ENCODE peak calls at places on chromosomes 16 and 17, in four cellular contexts. One of them, this sample, is unnamed. For H3K27me3, the result is how much of the 10 kb centered on the place peaks cover.

GRCh38 chr17:15334266-15334665 is 7.1 kb downstream of the TEKT3 start:
- DNase-seq in heart left ventricle: no peak
- DNase-seq in heart right ventricle: no peak
- DNase-seq in effector memory CD4-positive, alpha-beta T cell: no peak
- DNase-seq in this sample: no peak

GRCh38 chr17:2683912-2684311 is 27.7 kb downstream of the CLUH start:
- DNase-seq in heart left ventricle: no peak
- DNase-seq in heart right ventricle: no peak
- DNase-seq in effector memory CD4-positive, alpha-beta T cell: no peak
- DNase-seq in this sample: no peak

GRCh38 chr17:82602487-82602886 is 45.8 kb downstream of the WDR45B start:
- DNase-seq in heart left ventricle: no peak
- DNase-seq in heart right ventricle: no peak
- DNase-seq in effector memory CD4-positive, alpha-beta T cell: no peak
- DNase-seq in this sample: no peak

GRCh38 chr16:48334325-48334724 is 50.9 kb downstream of the SIAH1 start:
- DNase-seq in heart left ventricle: no peak
- DNase-seq in heart right ventricle: no peak
- DNase-seq in effector memory CD4-positive, alpha-beta T cell: no peak
- DNase-seq in this sample: no peak

GRCh38 chr17:538096-538973 is 176.3 kb downstream of the VPS53 start:
- DNase-seq in heart left ventricle: no peak
- DNase-seq in heart right ventricle: no peak
- DNase-seq in effector memory CD4-positive, alpha-beta T cell: no peak
- DNase-seq in this sample: no peak

GRCh38 chr17:81094744-81095607 is 60.0 kb downstream of the BAIAP2 start:
- DNase-seq in heart left ventricle: peak
- DNase-seq in heart right ventricle: no peak
- DNase-seq in effector memory CD4-positive, alpha-beta T cell: peak
- DNase-seq in this sample: peak

GRCh38 chr17:16486373-16487250 is 5.4 kb downstream of the LRRC75A start:
- DNase-seq in heart left ventricle: peak
- DNase-seq in heart right ventricle: peak
- DNase-seq in effector memory CD4-positive, alpha-beta T cell: no peak
- DNase-seq in this sample: peak

GRCh38 chr16:648071-648785 is 937 bp upstream of the WDR90 start:
- DNase-seq in heart left ventricle: no peak
- DNase-seq in heart right ventricle: no peak
- DNase-seq in effector memory CD4-positive, alpha-beta T cell: no peak
- DNase-seq in this sample: no peak

GRCh38 chr16:3242709-3243108 is 7.8 kb upstream of the ZNF200 start:
- DNase-seq in heart left ventricle: no peak
- DNase-seq in heart right ventricle: no peak
- DNase-seq in effector memory CD4-positive, alpha-beta T cell: no peak
- DNase-seq in this sample: no peak

GRCh38 chr17:74619077-74619673 is 4.4 kb downstream of the CD300E start:
- DNase-seq in heart left ventricle: no peak
- DNase-seq in heart right ventricle: no peak
- DNase-seq in effector memory CD4-positive, alpha-beta T cell: no peak
- DNase-seq in this sample: peak

GRCh38 chr16:58451263-58451662 is 48.7 kb upstream of the NDRG4 start:
- DNase-seq in heart left ventricle: peak
- DNase-seq in heart right ventricle: no peak
- DNase-seq in effector memory CD4-positive, alpha-beta T cell: no peak
- DNase-seq in this sample: no peak

GRCh38 chr16:85391175-85391707 is 221.9 kb upstream of the GSE1 start:
- DNase-seq in heart left ventricle: no peak
- DNase-seq in heart right ventricle: no peak
- DNase-seq in effector memory CD4-positive, alpha-beta T cell: no peak
- DNase-seq in this sample: peak

GRCh38 chr16:85392756-85393673 is 220.1 kb upstream of the GSE1 start:
- DNase-seq in heart left ventricle: no peak
- DNase-seq in heart right ventricle: peak
- DNase-seq in effector memory CD4-positive, alpha-beta T cell: no peak
- DNase-seq in this sample: peak

GRCh38 chr16:85391769-85392583 is 221.1 kb upstream of the GSE1 start:
- DNase-seq in heart left ventricle: no peak
- DNase-seq in heart right ventricle: peak
- DNase-seq in effector memory CD4-positive, alpha-beta T cell: no peak
- DNase-seq in this sample: no peak

GRCh38 chr16:85389679-85390470 is 223.2 kb upstream of the GSE1 start:
- DNase-seq in heart left ventricle: no peak
- DNase-seq in heart right ventricle: peak
- DNase-seq in effector memory CD4-positive, alpha-beta T cell: no peak
- DNase-seq in this sample: no peak

DNA sequence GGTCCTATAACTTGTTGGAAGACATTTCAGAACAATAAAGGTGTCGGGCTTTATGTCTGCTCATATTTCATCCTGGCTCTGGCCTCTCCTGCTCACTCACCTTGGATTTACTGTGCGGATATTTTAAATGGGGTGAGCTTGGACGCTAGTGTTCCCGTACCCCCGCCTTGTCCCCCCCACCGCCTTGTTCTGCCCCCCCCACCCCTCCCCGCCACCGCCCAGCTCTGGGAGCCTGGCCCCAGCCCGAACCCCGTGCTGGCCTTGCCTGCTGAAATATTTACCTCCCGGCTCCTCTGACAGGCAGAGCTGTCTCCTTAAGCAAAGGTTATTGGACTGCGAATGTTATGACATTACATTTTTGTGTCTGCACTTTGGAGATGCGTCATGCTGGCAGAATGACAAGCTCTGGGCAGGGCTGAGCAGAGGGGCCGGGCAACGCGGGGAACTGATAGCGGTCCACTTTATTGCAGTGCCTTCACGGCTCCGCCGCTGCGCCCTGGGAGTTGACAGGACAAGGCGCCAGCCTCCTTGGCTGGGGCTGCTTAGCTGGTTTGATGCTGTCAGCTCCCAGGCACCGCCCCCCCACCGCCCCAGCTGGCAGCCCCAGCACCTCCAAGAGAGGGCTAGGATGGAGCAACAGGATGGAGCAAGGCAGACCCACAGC is 222.5 kb upstream of the GSE1 start:
- DNase-seq in heart left ventricle: peak
- DNase-seq in heart right ventricle: peak
- DNase-seq in effector memory CD4-positive, alpha-beta T cell: no peak
- DNase-seq in this sample: peak
- H3K27me3 ChIP-seq in heart left ventricle: under half
- H3K27me3 ChIP-seq in heart right ventricle: under half
- H3K27me3 ChIP-seq in effector memory CD4-positive, alpha-beta T cell: under half
- H3K27me3 ChIP-seq in this sample: under half

GRCh38 chr17:51322390-51323029 is 62.2 kb downstream of the UTP18 start:
- DNase-seq in heart left ventricle: no peak
- DNase-seq in heart right ventricle: no peak
- DNase-seq in effector memory CD4-positive, alpha-beta T cell: no peak
- DNase-seq in this sample: no peak
- H3K27me3 ChIP-seq in heart left ventricle: under half
- H3K27me3 ChIP-seq in heart right ventricle: under half
- H3K27me3 ChIP-seq in effector memory CD4-positive, alpha-beta T cell: under half
- H3K27me3 ChIP-seq in this sample: under half

DNA sequence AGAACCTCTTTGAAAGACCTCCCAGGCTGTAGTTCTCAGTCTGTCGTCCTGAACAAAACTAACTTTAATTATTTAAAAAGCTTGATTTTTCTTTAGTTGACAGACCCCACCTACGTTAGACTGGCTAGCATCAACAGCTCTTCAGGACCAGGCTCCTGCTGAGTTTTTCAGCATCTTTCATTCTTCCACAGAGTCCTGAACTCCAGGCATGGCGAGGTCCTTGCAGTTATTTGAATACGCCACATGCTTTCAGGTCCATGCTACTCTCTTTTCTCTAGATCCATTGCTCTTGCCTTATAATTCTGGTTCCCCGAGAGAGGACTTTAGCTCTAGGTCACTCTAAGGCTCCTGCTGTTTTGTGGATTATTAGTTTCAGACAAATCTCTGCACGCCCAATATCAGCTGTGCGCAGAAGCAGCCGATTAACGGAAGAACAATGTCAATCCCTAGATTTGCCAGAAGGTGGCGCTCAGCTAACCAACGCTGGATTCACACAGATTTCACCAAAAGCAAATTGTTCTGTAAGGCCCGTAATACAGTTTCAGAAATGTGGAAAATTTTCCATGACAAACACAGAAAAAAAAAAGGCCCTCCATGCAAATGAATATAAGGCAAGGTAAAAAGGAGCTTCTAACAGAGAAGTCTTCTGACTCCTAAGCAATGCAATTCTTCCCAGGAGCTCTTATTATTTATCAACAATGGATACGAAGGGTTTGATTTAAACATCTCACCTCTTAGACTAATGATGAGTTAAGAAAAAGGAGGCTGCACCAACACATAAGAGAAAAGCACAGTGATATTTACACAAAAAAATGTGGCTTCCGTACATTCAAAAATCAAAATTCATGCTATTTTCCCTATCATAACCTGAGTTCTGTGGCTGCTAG is 33.5 kb upstream of the BCO1 start:
- DNase-seq in heart left ventricle: no peak
- DNase-seq in heart right ventricle: no peak
- DNase-seq in effector memory CD4-positive, alpha-beta T cell: no peak
- DNase-seq in this sample: no peak
- H3K27me3 ChIP-seq in heart left ventricle: under half
- H3K27me3 ChIP-seq in heart right ventricle: under half
- H3K27me3 ChIP-seq in effector memory CD4-positive, alpha-beta T cell: under half
- H3K27me3 ChIP-seq in this sample: under half

GRCh38 chr16:22164482-22164881 is 2.2 kb downstream of the SDR42E2 start:
- DNase-seq in heart left ventricle: no peak
- DNase-seq in heart right ventricle: no peak
- DNase-seq in effector memory CD4-positive, alpha-beta T cell: no peak
- DNase-seq in this sample: no peak

GRCh38 chr16:22162658-22163009 is 328 bp downstream of the SDR42E2 start:
- DNase-seq in heart left ventricle: no peak
- DNase-seq in heart right ventricle: no peak
- DNase-seq in effector memory CD4-positive, alpha-beta T cell: no peak
- DNase-seq in this sample: no peak

GRCh38 chr16:22163806-22164205 is 1.5 kb downstream of the SDR42E2 start:
- DNase-seq in heart left ventricle: no peak
- DNase-seq in heart right ventricle: no peak
- DNase-seq in effector memory CD4-positive, alpha-beta T cell: no peak
- DNase-seq in this sample: no peak

GRCh38 chr16:22161999-22162657 is at the start of gene SDR42E2:
- DNase-seq in heart left ventricle: no peak
- DNase-seq in heart right ventricle: no peak
- DNase-seq in effector memory CD4-positive, alpha-beta T cell: peak
- DNase-seq in this sample: no peak

GRCh38 chr16:22161401-22161800 is 905 bp upstream of the SDR42E2 start:
- DNase-seq in heart left ventricle: no peak
- DNase-seq in heart right ventricle: no peak
- DNase-seq in effector memory CD4-positive, alpha-beta T cell: no peak
- DNase-seq in this sample: no peak
- H3K27me3 ChIP-seq in heart left ventricle: under half
- H3K27me3 ChIP-seq in heart right ventricle: under half
- H3K27me3 ChIP-seq in effector memory CD4-positive, alpha-beta T cell: under half
- H3K27me3 ChIP-seq in this sample: under half

DNA sequence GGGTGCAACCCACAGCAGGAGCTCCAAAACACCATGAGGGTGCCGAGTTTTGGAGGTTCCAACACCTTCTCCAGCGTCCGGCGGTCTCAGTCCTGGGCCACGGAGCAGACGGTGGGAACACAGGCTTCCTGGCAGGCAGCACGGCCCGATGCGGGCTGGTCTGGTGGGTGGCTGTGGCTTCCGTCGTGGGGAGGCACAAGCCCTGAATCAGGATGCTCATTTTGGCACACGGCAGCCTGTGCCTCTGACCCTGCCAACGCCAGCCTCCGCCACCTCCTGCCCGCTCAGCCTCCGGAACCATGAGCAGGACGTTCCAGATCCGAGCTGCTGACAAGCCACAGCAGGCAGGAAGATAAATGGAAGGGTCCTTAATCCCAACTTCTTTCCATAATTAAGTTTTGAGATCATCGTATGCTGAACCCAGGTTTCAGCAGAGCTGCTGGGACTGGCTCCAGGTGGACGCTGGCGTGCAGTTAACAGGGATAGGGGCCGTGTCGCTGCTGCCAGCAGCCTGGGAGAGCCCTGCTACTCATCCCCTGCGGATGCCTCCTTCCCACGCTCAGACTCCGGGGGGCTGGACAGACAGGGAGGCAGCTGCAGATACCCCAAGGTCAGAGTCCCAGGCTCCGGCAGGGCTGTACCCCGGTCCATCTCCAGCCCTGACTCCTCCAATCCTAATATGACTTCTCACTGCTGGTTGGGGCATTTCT is 136.6 kb downstream of the ENGASE start:
- DNase-seq in heart left ventricle: no peak
- DNase-seq in heart right ventricle: no peak
- DNase-seq in effector memory CD4-positive, alpha-beta T cell: no peak
- DNase-seq in this sample: no peak
- H3K27me3 ChIP-seq in heart left ventricle: under half
- H3K27me3 ChIP-seq in heart right ventricle: half or more
- H3K27me3 ChIP-seq in effector memory CD4-positive, alpha-beta T cell: under half
- H3K27me3 ChIP-seq in this sample: under half